ENCODE peak calls at places on chromosomes 16 and 17, in six cellular contexts. Z is GM12878, O is GM20000, X is fibroblast of mammary gland, Y is WTC11, L is type B pancreatic cell. C is an unnamed sample.

GRCh38 chr17:61683466-61683865 is 92.4 kb upstream of the NACA2 start:
- DNase-seq in Z (no peak), Y (no peak), L (no peak), X (no peak), O (no peak), C (no peak)

GRCh38 chr17:14207791-14208190 is 28.9 kb downstream of the CDRT15 start:
- DNase-seq in X (no peak), Z (no peak), L (no peak), Y (no peak), O (no peak), C (no peak)

GRCh38 chr16:72124761-72125634 is 31.4 kb downstream of the DHX38 start:
- DNase-seq in L (peak), Z (peak), Y (peak), X (peak), O (peak), C (peak)

GRCh38 chr17:75411328-75412067 is 6.0 kb upstream of the GRB2 start:
- DNase-seq in Y (no peak), Z (no peak), L (no peak), O (no peak), X (no peak), C (no peak)

GRCh38 chr17:57902800-57903759 is 52.1 kb downstream of the CUEDC1 start:
- DNase-seq in X (peak), L (no peak), O (peak), Y (no peak), Z (peak), C (no peak)

GRCh38 chr16:66150691-66151090 is 215.8 kb upstream of the CDH5 start:
- DNase-seq in X (peak), O (no peak), Y (no peak), L (no peak), Z (no peak), C (no peak)

GRCh38 chr16:28886945-28887344 is 8.7 kb downstream of the ATP2A1 start:
- DNase-seq in L (no peak), Y (no peak), Z (no peak), O (no peak), X (no peak), C (no peak)

GRCh38 chr17:29322363-29322762 is 28.4 kb upstream of the NUFIP2 start:
- DNase-seq in X (no peak), Z (no peak), O (no peak), L (no peak), Y (no peak), C (no peak)

GRCh38 chr16:77227745-77228144 is 28.5 kb downstream of the SYCE1L start:
- DNase-seq in O (no peak), Y (no peak), L (no peak), Z (no peak), X (no peak), C (no peak)

GRCh38 chr16:57335361-57335760 is 23.2 kb upstream of the CCL22 start:
- DNase-seq in Y (no peak), O (no peak), Z (no peak), X (no peak), L (no peak), C (no peak)

GRCh38 chr16:55470533-55471371 is 8.2 kb upstream of the MMP2 start:
- DNase-seq in X (peak), Y (no peak), L (no peak), O (no peak), Z (no peak), C (no peak)

GRCh38 chr16:28191364-28191985 is 20.3 kb downstream of the XPO6 start:
- DNase-seq in X (no peak), Y (no peak), O (no peak), L (no peak), Z (no peak), C (no peak)

GRCh38 chr16:65727534-65728137 is 605.8 kb upstream of the CDH11 start:
- DNase-seq in Z (no peak), O (no peak), Y (no peak), L (no peak), X (no peak), C (no peak)

GRCh38 chr17:37661372-37662014 is 18.2 kb upstream of the DDX52 start:
- DNase-seq in Y (no peak), L (no peak), X (no peak), O (no peak), Z (no peak), C (no peak)

GRCh38 chr16:11752856-11753255 is 10.2 kb upstream of the TXNDC11 start:
- DNase-seq in Y (no peak), L (no peak), Z (no peak), O (no peak), X (no peak), C (no peak)

GRCh38 chr17:2694381-2695242 is 17.0 kb downstream of the CLUH start:
- DNase-seq in Y (peak), Z (no peak), X (no peak), O (peak), L (peak), C (no peak)

GRCh38 chr16:81497690-81498089 is 53.1 kb downstream of the CMIP start:
- DNase-seq in Z (no peak), L (no peak), O (peak), Y (no peak), X (no peak), C (no peak)

GRCh38 chr16:4011225-4011939 is 104.9 kb downstream of the ADCY9 start:
- DNase-seq in X (no peak), Z (no peak), Y (peak), O (no peak), L (no peak), C (no peak)

GRCh38 chr16:24178496-24178895 is 77.6 kb upstream of the CACNG3 start:
- DNase-seq in O (no peak), Z (no peak), Y (peak), L (no peak), X (no peak), C (no peak)

GRCh38 chr17:73278465-73279453 is 17.1 kb upstream of the CPSF4L start:
- DNase-seq in X (no peak), L (no peak), Z (no peak), O (no peak), Y (no peak), C (no peak)

GRCh38 chr17:81711814-81712467 is at the start of gene SLC25A10:
- DNase-seq in O (peak), Z (no peak), X (peak), L (no peak), Y (peak), C (peak)

GRCh38 chr17:81713556-81714411 is 1.7 kb downstream of the SLC25A10 start:
- DNase-seq in X (no peak), O (no peak), Z (no peak), L (no peak), Y (no peak), C (no peak)

GRCh38 chr17:81710514-81711308 is 1.4 kb upstream of the SLC25A10 start:
- DNase-seq in L (no peak), X (peak), Y (no peak), O (no peak), Z (no peak), C (no peak)

GRCh38 chr17:81713004-81713555 is 996 bp downstream of the SLC25A10 start:
- DNase-seq in X (no peak), O (no peak), L (no peak), Z (no peak), Y (no peak), C (no peak)

GRCh38 chr17:81712468-81713003 is 452 bp downstream of the SLC25A10 start:
- DNase-seq in O (peak), X (no peak), L (no peak), Y (no peak), Z (no peak), C (no peak)
- TF ChIP-seq CTCF in O (peak), X (no peak), L (peak), Y (no peak), Z (peak), C (no peak)

GRCh38 chr17:40443988-40444899 is 994 bp downstream of the IGFBP4 start:
- DNase-seq in L (no peak), Z (no peak), Y (no peak), X (peak), O (peak), C (no peak)

GRCh38 chr17:40447148-40447644 is 3.9 kb downstream of the IGFBP4 start:
- DNase-seq in O (no peak), X (peak), Z (no peak), Y (no peak), L (no peak), C (no peak)

GRCh38 chr17:40448213-40448638 is 5.0 kb downstream of the IGFBP4 start:
- DNase-seq in O (no peak), Y (no peak), L (no peak), X (peak), Z (no peak), C (no peak)

GRCh38 chr17:40443196-40443987 is at the start of gene IGFBP4:
- DNase-seq in X (peak), O (peak), L (peak), Z (no peak), Y (peak), C (peak)

GRCh38 chr17:40445769-40446468 is 2.7 kb downstream of the IGFBP4 start:
- DNase-seq in Z (no peak), L (no peak), X (peak), O (no peak), Y (no peak), C (no peak)
- TF ChIP-seq CTCF in Z (no peak), L (peak), X (peak), O (no peak), Y (no peak), C (no peak)

DNA sequence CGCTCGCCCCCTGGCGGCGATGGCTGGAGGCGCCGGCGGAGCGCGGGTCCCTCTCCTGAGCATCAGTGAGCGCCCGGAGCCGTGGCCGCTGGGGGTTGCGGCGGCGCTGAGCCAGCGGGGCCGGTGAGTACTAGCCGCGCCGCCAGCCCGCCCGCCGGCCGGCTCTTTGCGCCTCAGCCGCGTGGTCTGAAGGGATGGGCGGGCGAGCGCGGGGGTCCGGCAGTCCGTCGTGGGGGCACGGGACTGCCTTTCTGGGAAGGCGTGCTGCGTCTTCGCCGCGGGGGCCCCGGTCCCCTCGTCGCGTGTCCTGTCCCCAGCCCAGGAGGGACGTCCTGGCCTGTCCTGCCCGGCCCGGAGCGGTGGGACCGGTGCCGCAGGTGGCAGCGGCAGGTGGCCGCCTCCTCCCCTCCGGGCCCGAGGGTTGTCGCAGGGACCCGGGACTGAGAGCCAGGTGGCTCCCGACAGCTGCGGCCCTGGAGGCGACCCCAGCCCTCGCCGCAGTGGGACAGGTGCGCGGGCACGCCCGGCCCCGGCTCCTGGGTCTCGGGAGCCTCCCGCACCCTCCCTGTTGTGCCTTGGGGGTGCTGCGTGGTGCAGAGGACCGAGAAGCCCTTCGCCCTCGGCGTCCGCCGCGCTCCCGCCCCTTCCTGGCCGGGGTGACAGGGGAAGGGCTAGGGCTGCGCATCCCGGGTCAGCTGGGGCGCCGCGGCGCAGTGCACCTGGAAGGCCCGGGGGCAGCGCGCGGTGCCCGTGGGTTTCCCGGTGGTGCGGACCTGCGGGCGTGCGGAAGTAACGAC is at the start of gene SPECC1:
- DNase-seq in O (peak), Y (peak), X (peak), L (peak), Z (no peak), C (no peak)
- TF ChIP-seq CTCF in O (peak), Y (no peak), X (peak), L (peak), Z (peak), C (peak)

GRCh38 chr17:38673714-38674012 is 1.1 kb downstream of the EPOP start:
- DNase-seq in Z (no peak), O (peak), X (no peak), Y (peak), L (no peak), C (no peak)

GRCh38 chr17:38674013-38674748 is 576 bp downstream of the EPOP start:
- DNase-seq in X (no peak), L (no peak), Y (peak), O (peak), Z (no peak), C (no peak)

GRCh38 chr17:38669520-38669919 is 5.2 kb downstream of the EPOP start:
- DNase-seq in Y (no peak), L (no peak), O (no peak), X (no peak), Z (no peak), C (no peak)

GRCh38 chr17:38672788-38673713 is 1.7 kb downstream of the EPOP start:
- DNase-seq in Z (no peak), X (no peak), O (no peak), L (no peak), Y (no peak), C (no peak)

GRCh38 chr17:38671939-38672720 is 2.6 kb downstream of the EPOP start:
- DNase-seq in Y (no peak), X (no peak), L (no peak), O (no peak), Z (no peak), C (no peak)
- TF ChIP-seq CTCF in Y (no peak), X (no peak), L (no peak), O (no peak), Z (no peak), C (no peak)

DNA sequence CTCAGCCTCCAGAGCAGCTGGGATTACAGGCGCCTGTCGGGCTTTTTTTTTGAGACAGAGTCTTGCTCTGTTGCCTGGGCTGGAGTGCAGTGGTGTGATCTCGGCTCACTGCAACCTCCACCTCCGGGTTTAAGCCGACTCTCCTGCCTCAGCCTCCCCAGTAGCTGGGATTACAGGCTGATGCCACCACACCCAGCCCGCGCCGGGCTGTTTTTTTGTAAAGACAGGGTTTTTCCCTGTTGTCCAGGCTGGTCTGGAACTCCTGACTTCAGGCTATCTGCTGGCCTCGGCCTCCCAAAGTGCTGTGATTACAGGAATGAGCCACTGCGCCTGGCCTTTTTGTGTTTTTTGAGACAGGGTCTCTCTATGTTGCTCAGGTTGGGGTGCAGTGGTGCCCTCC is 27.4 kb upstream of the SPNS3 start:
- DNase-seq in L (no peak), O (no peak), Z (no peak), Y (no peak), X (no peak), C (no peak)
- TF ChIP-seq CTCF in L (no peak), O (no peak), Z (no peak), Y (no peak), X (no peak), C (no peak)